ENCODE peak calls at places on chromosomes 5 and 9, in ten cellular contexts. One of them, this sample, is unnamed. For H3K36me3, the result is how much of the 10 kb centered on the place peaks cover.

GRCh38 chr5:2027790-2028189 is 145.1 kb upstream of the IRX4 start:
- DNase-seq in transverse colon: no peak
- DNase-seq in neuronal stem cell: no peak
- DNase-seq in left ventricle myocardium inferior: no peak
- DNase-seq in hepatocyte: no peak
- DNase-seq in fibroblast of lung: no peak
- DNase-seq in upper lobe of left lung: no peak
- DNase-seq in OCI-LY7: no peak
- DNase-seq in GM06990: no peak
- DNase-seq in spleen: no peak
- DNase-seq in this sample: no peak

GRCh38 chr5:144203750-144204596 is 33.3 kb downstream of the KCTD16 start:
- DNase-seq in OCI-LY7: peak
- DNase-seq in fibroblast of lung: peak
- DNase-seq in spleen: no peak
- DNase-seq in left ventricle myocardium inferior: no peak
- DNase-seq in upper lobe of left lung: peak
- DNase-seq in neuronal stem cell: peak
- DNase-seq in transverse colon: peak
- DNase-seq in GM06990: no peak
- DNase-seq in hepatocyte: peak
- DNase-seq in this sample: peak

GRCh38 chr9:130946778-130947617 is 8.0 kb upstream of the FIBCD1 start:
- DNase-seq in GM06990: no peak
- DNase-seq in spleen: no peak
- DNase-seq in upper lobe of left lung: no peak
- DNase-seq in left ventricle myocardium inferior: no peak
- DNase-seq in neuronal stem cell: no peak
- DNase-seq in OCI-LY7: no peak
- DNase-seq in hepatocyte: peak
- DNase-seq in transverse colon: peak
- DNase-seq in fibroblast of lung: peak
- DNase-seq in this sample: no peak

GRCh38 chr9:134650431-134651190 is 9.0 kb downstream of the COL5A1 start:
- DNase-seq in transverse colon: no peak
- DNase-seq in GM06990: no peak
- DNase-seq in neuronal stem cell: no peak
- DNase-seq in upper lobe of left lung: no peak
- DNase-seq in hepatocyte: no peak
- DNase-seq in fibroblast of lung: no peak
- DNase-seq in OCI-LY7: no peak
- DNase-seq in left ventricle myocardium inferior: peak
- DNase-seq in spleen: peak
- DNase-seq in this sample: no peak

GRCh38 chr9:124480621-124480981 is 26.6 kb downstream of the NR5A1 start:
- DNase-seq in spleen: no peak
- DNase-seq in upper lobe of left lung: no peak
- DNase-seq in neuronal stem cell: no peak
- DNase-seq in hepatocyte: peak
- DNase-seq in transverse colon: no peak
- DNase-seq in OCI-LY7: peak
- DNase-seq in GM06990: peak
- DNase-seq in fibroblast of lung: peak
- DNase-seq in left ventricle myocardium inferior: no peak
- DNase-seq in this sample: no peak

GRCh38 chr5:54214747-54215146 is 95.6 kb downstream of the ARL15 start:
- DNase-seq in spleen: no peak
- DNase-seq in fibroblast of lung: no peak
- DNase-seq in transverse colon: no peak
- DNase-seq in neuronal stem cell: no peak
- DNase-seq in GM06990: no peak
- DNase-seq in OCI-LY7: no peak
- DNase-seq in upper lobe of left lung: no peak
- DNase-seq in left ventricle myocardium inferior: no peak
- DNase-seq in hepatocyte: no peak
- DNase-seq in this sample: no peak

GRCh38 chr5:158560170-158560569 is 539.5 kb downstream of the EBF1 start:
- DNase-seq in GM06990: peak
- DNase-seq in spleen: peak
- DNase-seq in neuronal stem cell: no peak
- DNase-seq in hepatocyte: peak
- DNase-seq in OCI-LY7: peak
- DNase-seq in left ventricle myocardium inferior: peak
- DNase-seq in upper lobe of left lung: no peak
- DNase-seq in fibroblast of lung: no peak
- DNase-seq in transverse colon: no peak
- DNase-seq in this sample: no peak

GRCh38 chr5:143568105-143568504 is 164.6 kb upstream of the NR3C1 start:
- DNase-seq in transverse colon: no peak
- DNase-seq in upper lobe of left lung: no peak
- DNase-seq in left ventricle myocardium inferior: no peak
- DNase-seq in neuronal stem cell: no peak
- DNase-seq in fibroblast of lung: no peak
- DNase-seq in OCI-LY7: no peak
- DNase-seq in GM06990: no peak
- DNase-seq in spleen: no peak
- DNase-seq in hepatocyte: no peak
- DNase-seq in this sample: no peak

GRCh38 chr5:59810041-59810440 is 83.5 kb downstream of the PDE4D start:
- DNase-seq in spleen: peak
- DNase-seq in upper lobe of left lung: peak
- DNase-seq in OCI-LY7: peak
- DNase-seq in fibroblast of lung: peak
- DNase-seq in neuronal stem cell: peak
- DNase-seq in GM06990: peak
- DNase-seq in transverse colon: peak
- DNase-seq in left ventricle myocardium inferior: peak
- DNase-seq in hepatocyte: peak
- DNase-seq in this sample: peak

GRCh38 chr5:124065508-124065907 is 553.5 kb downstream of the CSNK1G3 start:
- DNase-seq in transverse colon: no peak
- DNase-seq in OCI-LY7: no peak
- DNase-seq in hepatocyte: no peak
- DNase-seq in neuronal stem cell: no peak
- DNase-seq in upper lobe of left lung: no peak
- DNase-seq in spleen: no peak
- DNase-seq in left ventricle myocardium inferior: no peak
- DNase-seq in GM06990: no peak
- DNase-seq in fibroblast of lung: no peak
- DNase-seq in this sample: no peak

GRCh38 chr5:124060413-124061095 is 548.6 kb downstream of the CSNK1G3 start:
- DNase-seq in neuronal stem cell: no peak
- DNase-seq in hepatocyte: no peak
- DNase-seq in fibroblast of lung: no peak
- DNase-seq in transverse colon: no peak
- DNase-seq in spleen: no peak
- DNase-seq in OCI-LY7: no peak
- DNase-seq in left ventricle myocardium inferior: no peak
- DNase-seq in GM06990: no peak
- DNase-seq in upper lobe of left lung: no peak
- DNase-seq in this sample: no peak

GRCh38 chr5:124061663-124062062 is 549.7 kb downstream of the CSNK1G3 start:
- DNase-seq in GM06990: no peak
- DNase-seq in fibroblast of lung: peak
- DNase-seq in OCI-LY7: no peak
- DNase-seq in upper lobe of left lung: peak
- DNase-seq in hepatocyte: peak
- DNase-seq in left ventricle myocardium inferior: no peak
- DNase-seq in transverse colon: peak
- DNase-seq in spleen: no peak
- DNase-seq in neuronal stem cell: no peak
- DNase-seq in this sample: no peak

GRCh38 chr5:124060010-124060409 is 548.0 kb downstream of the CSNK1G3 start:
- DNase-seq in neuronal stem cell: no peak
- DNase-seq in left ventricle myocardium inferior: no peak
- DNase-seq in upper lobe of left lung: no peak
- DNase-seq in OCI-LY7: no peak
- DNase-seq in fibroblast of lung: no peak
- DNase-seq in hepatocyte: no peak
- DNase-seq in transverse colon: no peak
- DNase-seq in spleen: no peak
- DNase-seq in GM06990: no peak
- DNase-seq in this sample: no peak

DNA sequence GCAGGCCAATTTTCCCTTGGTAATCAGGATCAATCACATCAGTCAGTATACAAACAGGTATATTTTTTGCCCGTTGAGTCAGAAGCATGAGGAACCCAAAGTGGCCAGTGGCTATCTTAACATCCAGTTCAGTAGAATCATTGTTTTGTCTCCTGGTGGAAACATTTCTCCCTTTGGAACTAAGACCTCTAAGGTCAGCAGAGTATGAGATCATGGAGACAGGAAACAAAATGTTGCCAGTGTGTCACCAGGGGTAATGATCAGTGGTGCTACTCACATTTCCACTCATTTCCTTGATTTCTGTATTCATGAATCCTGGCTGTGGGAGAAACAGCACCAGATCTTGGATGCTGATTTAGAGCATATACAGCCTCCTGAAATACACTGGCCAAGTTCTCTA is 553.0 kb downstream of the CSNK1G3 start:
- DNase-seq in upper lobe of left lung: no peak
- DNase-seq in hepatocyte: no peak
- DNase-seq in fibroblast of lung: no peak
- DNase-seq in neuronal stem cell: no peak
- DNase-seq in spleen: no peak
- DNase-seq in OCI-LY7: no peak
- DNase-seq in left ventricle myocardium inferior: no peak
- DNase-seq in GM06990: no peak
- DNase-seq in transverse colon: no peak
- DNase-seq in this sample: no peak
- H3K4me3 ChIP-seq in upper lobe of left lung: no peak
- H3K4me3 ChIP-seq in hepatocyte: no peak
- H3K4me3 ChIP-seq in fibroblast of lung: no peak
- H3K4me3 ChIP-seq in neuronal stem cell: no peak
- H3K4me3 ChIP-seq in spleen: no peak
- H3K4me3 ChIP-seq in OCI-LY7: no peak
- H3K4me3 ChIP-seq in left ventricle myocardium inferior: no peak
- H3K4me3 ChIP-seq in GM06990: no peak
- H3K4me3 ChIP-seq in transverse colon: no peak
- H3K4me3 ChIP-seq in this sample: no peak

DNA sequence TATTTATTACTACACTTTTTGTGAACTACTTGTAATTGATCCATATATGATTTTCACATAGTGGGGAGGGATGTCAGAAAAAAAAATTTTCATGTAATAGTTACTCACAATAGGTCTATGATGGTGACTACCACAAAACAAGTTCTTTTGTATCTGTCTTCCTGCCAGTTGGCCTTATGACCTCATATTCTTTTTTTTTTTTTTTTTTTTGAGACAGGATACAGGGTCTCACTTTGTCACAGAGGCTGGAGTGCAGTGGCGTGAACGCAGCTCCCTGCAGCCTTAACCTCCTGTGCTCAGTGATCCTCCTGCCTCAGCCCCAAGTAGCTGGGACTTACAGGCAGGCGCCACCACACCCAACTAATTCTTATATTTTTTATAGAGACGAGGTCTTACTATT is 10.9 kb downstream of the SEC24A start:
- DNase-seq in hepatocyte: no peak
- DNase-seq in left ventricle myocardium inferior: no peak
- DNase-seq in upper lobe of left lung: no peak
- DNase-seq in GM06990: no peak
- DNase-seq in neuronal stem cell: no peak
- DNase-seq in transverse colon: no peak
- DNase-seq in spleen: no peak
- DNase-seq in fibroblast of lung: no peak
- DNase-seq in OCI-LY7: no peak
- DNase-seq in this sample: no peak
- H3K36me3 ChIP-seq in hepatocyte: under half
- H3K36me3 ChIP-seq in left ventricle myocardium inferior: under half
- H3K36me3 ChIP-seq in upper lobe of left lung: under half
- H3K36me3 ChIP-seq in GM06990: under half
- H3K36me3 ChIP-seq in neuronal stem cell: under half
- H3K36me3 ChIP-seq in transverse colon: under half
- H3K36me3 ChIP-seq in spleen: under half
- H3K36me3 ChIP-seq in fibroblast of lung: under half
- H3K36me3 ChIP-seq in OCI-LY7: under half
- H3K36me3 ChIP-seq in this sample: under half

DNA sequence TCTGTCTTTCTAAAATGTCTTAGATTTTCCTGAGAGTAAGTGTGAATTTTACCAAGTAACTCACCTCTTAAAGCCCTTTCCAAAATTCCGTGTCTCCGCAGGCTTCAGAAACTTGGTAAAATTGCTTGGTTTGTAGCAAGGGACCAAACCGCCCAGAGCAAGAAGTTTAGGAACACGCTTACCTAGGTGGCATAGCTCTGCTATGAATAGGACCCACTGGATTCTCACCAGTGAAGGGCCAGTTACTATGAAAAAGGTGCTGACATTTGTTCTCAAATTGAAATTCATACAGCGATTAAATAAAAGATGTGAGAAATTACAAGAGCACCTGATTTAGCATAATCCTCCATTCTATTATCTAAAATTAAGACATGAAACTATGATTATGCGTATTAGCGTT is 6.7 kb downstream of the NME5 start:
- DNase-seq in fibroblast of lung: no peak
- DNase-seq in upper lobe of left lung: no peak
- DNase-seq in hepatocyte: no peak
- DNase-seq in OCI-LY7: no peak
- DNase-seq in spleen: no peak
- DNase-seq in left ventricle myocardium inferior: no peak
- DNase-seq in transverse colon: no peak
- DNase-seq in neuronal stem cell: no peak
- DNase-seq in GM06990: no peak
- DNase-seq in this sample: no peak
- H3K4me3 ChIP-seq in fibroblast of lung: no peak
- H3K4me3 ChIP-seq in upper lobe of left lung: no peak
- H3K4me3 ChIP-seq in hepatocyte: no peak
- H3K4me3 ChIP-seq in OCI-LY7: peak
- H3K4me3 ChIP-seq in spleen: no peak
- H3K4me3 ChIP-seq in left ventricle myocardium inferior: no peak
- H3K4me3 ChIP-seq in transverse colon: no peak
- H3K4me3 ChIP-seq in neuronal stem cell: no peak
- H3K4me3 ChIP-seq in GM06990: no peak
- H3K4me3 ChIP-seq in this sample: no peak

GRCh38 chr9:92254401-92255337 is 38.8 kb downstream of the IARS1 start:
- DNase-seq in GM06990: no peak
- DNase-seq in neuronal stem cell: no peak
- DNase-seq in hepatocyte: no peak
- DNase-seq in fibroblast of lung: no peak
- DNase-seq in OCI-LY7: no peak
- DNase-seq in left ventricle myocardium inferior: no peak
- DNase-seq in upper lobe of left lung: no peak
- DNase-seq in transverse colon: no peak
- DNase-seq in spleen: no peak
- DNase-seq in this sample: no peak

GRCh38 chr9:92263131-92263530 is 30.4 kb downstream of the IARS1 start:
- DNase-seq in upper lobe of left lung: no peak
- DNase-seq in left ventricle myocardium inferior: no peak
- DNase-seq in hepatocyte: no peak
- DNase-seq in spleen: no peak
- DNase-seq in neuronal stem cell: no peak
- DNase-seq in OCI-LY7: no peak
- DNase-seq in fibroblast of lung: no peak
- DNase-seq in transverse colon: no peak
- DNase-seq in GM06990: no peak
- DNase-seq in this sample: no peak

GRCh38 chr9:92253656-92254055 is 39.8 kb downstream of the IARS1 start:
- DNase-seq in left ventricle myocardium inferior: no peak
- DNase-seq in transverse colon: no peak
- DNase-seq in fibroblast of lung: no peak
- DNase-seq in neuronal stem cell: no peak
- DNase-seq in spleen: no peak
- DNase-seq in hepatocyte: no peak
- DNase-seq in GM06990: no peak
- DNase-seq in OCI-LY7: no peak
- DNase-seq in upper lobe of left lung: no peak
- DNase-seq in this sample: no peak

GRCh38 chr9:92257327-92257726 is 36.2 kb downstream of the IARS1 start:
- DNase-seq in hepatocyte: no peak
- DNase-seq in transverse colon: peak
- DNase-seq in spleen: no peak
- DNase-seq in fibroblast of lung: no peak
- DNase-seq in GM06990: no peak
- DNase-seq in OCI-LY7: no peak
- DNase-seq in upper lobe of left lung: no peak
- DNase-seq in neuronal stem cell: no peak
- DNase-seq in left ventricle myocardium inferior: no peak
- DNase-seq in this sample: no peak
- H3K36me3 ChIP-seq in hepatocyte: under half
- H3K36me3 ChIP-seq in transverse colon: under half
- H3K36me3 ChIP-seq in spleen: half or more
- H3K36me3 ChIP-seq in fibroblast of lung: under half
- H3K36me3 ChIP-seq in GM06990: under half
- H3K36me3 ChIP-seq in OCI-LY7: half or more
- H3K36me3 ChIP-seq in upper lobe of left lung: under half
- H3K36me3 ChIP-seq in neuronal stem cell: half or more
- H3K36me3 ChIP-seq in left ventricle myocardium inferior: half or more
- H3K36me3 ChIP-seq in this sample: under half

This sample was measured in naive thymus-derived CD4-positive, alpha-beta T cell.